ENCODE peak calls at places on chromosomes 3 and 15, in four cellular contexts. J, Q, S and D are unnamed samples.
A peak's percentile ranks its signal among the peaks of the same experiment; 100 is the strongest.

GRCh38 chr3:56928379-56929068 is 126.8 kb upstream of the ARHGEF3 start:
- DNase-seq in J (peak; percentile 30), Q (no peak), S (peak; percentile 23), D (peak; percentile 27)

GRCh38 chr3:57221883-57222282 is 5.6 kb upstream of the APPL1 start:
- DNase-seq in J (no peak), Q (no peak), S (no peak), D (peak; percentile 36)

GRCh38 chr3:135050536-135050935 is 255.5 kb downstream of the EPHB1 start:
- DNase-seq in J (no peak), Q (no peak), S (no peak), D (no peak)

GRCh38 chr3:133827684-133828083 is 22.1 kb downstream of the SRPRB start:
- DNase-seq in J (no peak), Q (no peak), S (no peak), D (no peak)

GRCh38 chr3:129734449-129734848 is 128.0 kb upstream of the PLXND1 start:
- DNase-seq in J (no peak), Q (no peak), S (no peak), D (no peak)

GRCh38 chr3:75294124-75294523 is 370.0 kb upstream of the FRG2C start:
- DNase-seq in J (peak; percentile 42), Q (peak; percentile 16), S (peak; percentile 23), D (peak; percentile 67)

GRCh38 chr3:6717026-6717943 is 143.6 kb upstream of the GRM7 start:
- DNase-seq in J (no peak), Q (no peak), S (no peak), D (no peak)

GRCh38 chr15:23075927-23076326 is 36.6 kb upstream of the TUBGCP5 start:
- DNase-seq in J (no peak), Q (no peak), S (no peak), D (no peak)

DNA sequence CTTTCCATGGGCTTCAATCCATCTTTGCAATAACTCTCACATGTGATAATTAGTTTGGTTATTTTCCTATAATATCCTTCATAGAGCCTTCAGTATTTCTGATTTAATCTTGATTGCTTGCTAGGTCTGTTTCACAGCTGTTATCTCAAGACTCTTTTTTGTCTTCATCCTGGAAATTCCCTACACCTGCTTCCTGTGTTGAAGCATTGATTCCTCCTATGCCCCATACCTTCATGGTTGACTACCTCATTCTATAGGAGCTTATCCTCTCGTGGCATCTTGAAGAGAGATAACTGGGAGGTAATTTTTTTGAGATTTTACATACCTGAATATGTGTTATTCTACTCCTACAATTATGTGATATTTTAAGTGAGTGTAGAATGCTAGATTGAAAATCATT is 26.7 kb downstream of the PIK3CA start:
- DNase-seq in J (no peak), Q (no peak), S (no peak), D (peak; percentile 17)
- H3K4me3 ChIP-seq in J (no peak overlapping the region), Q (no peak overlapping the region), S (no peak overlapping the region), D (peak overlapping the region; percentile 4)

GRCh38 chr3:33787328-33788009 is 11.0 kb upstream of the PDCD6IP start:
- DNase-seq in J (peak; percentile 46), Q (peak; percentile 49), S (peak; percentile 74), D (peak; percentile 83)
- H3K4me3 ChIP-seq in J (peak overlapping the region; percentile 44), Q (no peak overlapping the region), S (no peak overlapping the region), D (peak overlapping the region; percentile 41)

GRCh38 chr3:46080124-46080991 is 53.1 kb upstream of the XCR1 start:
- DNase-seq in J (no peak), Q (no peak), S (no peak), D (no peak)

GRCh38 chr3:46076606-46077005 is 49.3 kb upstream of the XCR1 start:
- DNase-seq in J (no peak), Q (no peak), S (no peak), D (no peak)

GRCh38 chr3:46082021-46082420 is 54.7 kb upstream of the XCR1 start:
- DNase-seq in J (no peak), Q (no peak), S (no peak), D (no peak)

GRCh38 chr3:46075816-46076215 is 48.5 kb upstream of the XCR1 start:
- DNase-seq in J (no peak), Q (no peak), S (no peak), D (no peak)

DNA sequence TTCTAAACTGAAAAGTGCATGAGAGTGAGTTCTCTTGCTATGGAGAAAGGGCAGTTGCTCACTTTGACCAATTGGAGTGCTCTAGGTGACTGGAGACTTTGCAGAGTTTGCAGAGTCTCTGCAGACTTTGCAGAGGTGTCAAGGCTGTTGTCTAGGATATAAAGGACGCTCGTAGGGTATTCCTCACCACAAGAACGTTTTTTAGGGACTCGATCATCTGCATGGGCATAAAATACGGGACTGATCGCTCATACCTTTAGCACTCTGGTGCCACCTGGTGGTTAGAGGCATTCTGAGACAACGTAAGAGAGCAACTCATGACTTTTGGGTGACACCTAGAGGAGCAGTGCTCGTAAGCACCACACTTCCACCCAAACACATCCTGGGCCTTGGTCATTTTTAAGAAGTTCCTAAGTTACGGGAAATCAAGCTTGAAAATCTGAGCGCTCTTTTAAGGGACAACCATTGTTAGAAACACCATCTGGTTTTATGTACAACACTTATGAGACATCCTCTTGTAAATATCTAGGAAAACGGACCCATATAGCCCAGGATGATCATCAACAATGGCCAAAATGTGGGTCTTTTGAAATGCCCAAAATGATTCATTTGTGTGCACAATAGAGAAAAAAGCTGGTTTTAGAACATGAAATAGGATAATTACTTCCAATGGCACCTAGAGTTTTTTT is 51.6 kb upstream of the XCR1 start:
- DNase-seq in J (peak; percentile 84), Q (peak; percentile 85), S (peak; percentile 97), D (peak; percentile 97)
- H3K4me3 ChIP-seq in J (peak overlapping the region; percentile 28), Q (no peak overlapping the region), S (no peak overlapping the region), D (no peak overlapping the region)

GRCh38 chr15:57592426-57592825 is 722 bp downstream of the MYZAP start:
- DNase-seq in J (no peak), Q (no peak), S (no peak), D (no peak)

GRCh38 chr15:57591237-57591821 is 375 bp upstream of the MYZAP start:
- DNase-seq in J (no peak), Q (no peak), S (no peak), D (no peak)

GRCh38 chr15:57591822-57592367 is at the start of gene MYZAP:
- DNase-seq in J (peak; percentile 78), Q (peak; percentile 66), S (no peak), D (peak; percentile 76)

GRCh38 chr15:57594479-57594878 is 2.8 kb downstream of the MYZAP start:
- DNase-seq in J (no peak), Q (no peak), S (no peak), D (no peak)

GRCh38 chr15:57592836-57593420 is 1.2 kb downstream of the MYZAP start:
- DNase-seq in J (peak; percentile 55), Q (no peak), S (no peak), D (no peak)
- H3K4me3 ChIP-seq in J (peak overlapping the region; percentile 90), Q (peak overlapping the region; percentile 75), S (no peak overlapping the region), D (no peak overlapping the region)

GRCh38 chr15:91853501-91853967 is at the start of gene SLCO3A1:
- DNase-seq in J (peak; percentile 87), Q (peak; percentile 70), S (peak; percentile 43), D (peak; percentile 92)

GRCh38 chr15:91853968-91854943 is 748 bp downstream of the SLCO3A1 start:
- DNase-seq in J (peak; percentile 59), Q (peak; percentile 39), S (peak; percentile 18), D (peak; percentile 79)

GRCh38 chr15:91855241-91855640 is 1.7 kb downstream of the SLCO3A1 start:
- DNase-seq in J (no peak), Q (no peak), S (no peak), D (no peak)

GRCh38 chr15:91855684-91856553 is 2.4 kb downstream of the SLCO3A1 start:
- DNase-seq in J (no peak), Q (no peak), S (peak; percentile 40), D (peak; percentile 68)

DNA sequence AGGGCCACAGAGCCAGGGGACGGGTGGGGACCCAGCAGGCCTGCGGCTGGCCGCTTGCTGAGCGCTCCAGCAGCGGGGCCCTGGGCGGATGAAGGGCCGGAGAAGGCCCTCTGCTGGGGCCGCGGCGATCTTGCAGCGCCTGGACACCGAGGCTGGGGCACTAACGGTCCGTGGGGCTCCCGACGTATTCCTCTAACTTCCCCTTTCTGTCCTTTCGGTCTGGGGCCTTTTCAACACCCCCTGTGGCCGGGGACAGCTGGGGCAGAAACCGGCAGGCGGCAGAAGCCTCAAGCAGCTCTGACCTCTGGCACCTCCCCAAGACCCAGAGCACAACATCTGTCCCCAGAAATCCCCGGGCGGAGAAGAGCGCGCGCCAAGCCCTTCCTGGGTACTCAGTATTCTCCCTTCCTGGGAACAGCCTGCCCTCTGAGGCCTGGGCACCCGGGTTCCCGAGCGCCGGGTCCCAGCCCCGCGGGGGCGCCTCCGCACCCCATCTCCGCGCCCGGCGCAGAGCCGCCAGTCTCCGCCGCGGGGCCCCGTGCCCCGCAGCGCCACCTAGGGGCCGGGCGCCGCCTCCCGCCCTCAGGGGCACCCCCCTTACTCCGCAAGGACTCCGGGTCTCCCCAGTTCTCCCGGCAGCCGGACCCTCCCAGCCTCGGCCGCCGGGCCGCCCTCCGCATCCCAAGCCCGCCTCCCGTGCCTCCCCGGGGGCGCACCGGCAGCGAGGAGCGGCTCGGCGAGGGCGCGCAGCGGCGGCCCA is 587 bp upstream of the SLCO3A1 start:
- DNase-seq in J (peak; percentile 83), Q (peak; percentile 68), S (peak; percentile 38), D (peak; percentile 80)
- H3K4me3 ChIP-seq in J (peak overlapping the region; percentile 92), Q (peak overlapping the region; percentile 38), S (peak overlapping the region; percentile 67), D (peak overlapping the region; percentile 82)

GRCh38 chr3:138046955-138047354 is 37.0 kb downstream of the CLDN18 start:
- DNase-seq in J (no peak), Q (no peak), S (no peak), D (no peak)

GRCh38 chr3:138043266-138044029 is 33.5 kb downstream of the CLDN18 start:
- DNase-seq in J (no peak), Q (no peak), S (no peak), D (no peak)

GRCh38 chr3:138049157-138049919 is 39.4 kb downstream of the CLDN18 start:
- DNase-seq in J (no peak), Q (no peak), S (no peak), D (peak; percentile 19)

GRCh38 chr3:138046084-138046483 is 36.1 kb downstream of the CLDN18 start:
- DNase-seq in J (no peak), Q (no peak), S (no peak), D (no peak)

GRCh38 chr3:138047596-138048195 is 37.7 kb downstream of the CLDN18 start:
- DNase-seq in J (no peak), Q (no peak), S (no peak), D (peak; percentile 71)
- H3K4me3 ChIP-seq in J (no peak overlapping the region), Q (no peak overlapping the region), S (no peak overlapping the region), D (no peak overlapping the region)

DNA sequence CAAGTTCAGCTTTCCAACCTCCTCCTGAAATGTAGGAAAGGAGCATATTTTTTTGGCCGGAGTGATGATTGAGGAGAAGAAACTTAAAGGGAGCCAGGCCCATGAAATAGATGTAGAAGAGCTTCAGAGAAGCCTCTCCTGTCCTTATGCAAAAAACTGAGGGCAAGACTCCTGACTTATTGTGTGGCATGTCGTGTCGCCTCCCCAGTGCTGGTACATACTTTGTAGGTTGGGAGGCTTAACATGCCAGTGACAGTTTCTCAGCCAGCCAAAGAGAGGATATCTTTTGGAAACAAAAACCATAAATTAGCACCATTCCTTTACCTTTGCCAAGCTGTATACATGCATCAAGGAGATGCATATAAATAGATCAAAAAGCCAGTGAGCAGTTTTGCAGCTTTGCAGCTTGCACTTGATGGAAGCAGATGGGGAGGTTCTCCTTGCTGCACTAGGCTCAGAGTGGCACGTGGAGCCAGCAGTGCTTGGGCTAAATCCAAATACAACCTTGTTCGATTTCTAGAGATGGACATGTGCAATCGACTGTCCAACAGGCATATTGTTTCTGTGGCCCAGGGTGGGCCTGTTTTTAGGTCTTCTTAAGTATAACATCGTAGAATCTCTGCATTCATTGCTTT is 10.2 kb downstream of the SLCO3A1 start:
- DNase-seq in J (no peak), Q (no peak), S (no peak), D (no peak)
- H3K4me3 ChIP-seq in J (no peak overlapping the region), Q (no peak overlapping the region), S (no peak overlapping the region), D (no peak overlapping the region)